ENCODE peak calls at places on chromosomes 2 and 18, in eight cellular contexts. One of them, this sample, is unnamed.

GRCh38 chr2:175282300-175282699 is 100.8 kb upstream of the ATP5MC3 start:
- DNase-seq in fibroblast of lung: peak; percentile 25
- DNase-seq in fibroblast of mammary gland: peak; percentile 47
- DNase-seq in foreskin fibroblast: peak; percentile 6
- DNase-seq in body of pancreas: no peak
- DNase-seq in Calu3: no peak
- DNase-seq in AG04449: no peak
- DNase-seq in psoas muscle: no peak
- DNase-seq in this sample: peak; percentile 0

GRCh38 chr2:113979172-113980128 is 89.6 kb downstream of the ACTR3 start:
- DNase-seq in fibroblast of lung: no peak
- DNase-seq in fibroblast of mammary gland: no peak
- DNase-seq in foreskin fibroblast: no peak
- DNase-seq in body of pancreas: no peak
- DNase-seq in Calu3: no peak
- DNase-seq in AG04449: no peak
- DNase-seq in psoas muscle: no peak
- DNase-seq in this sample: no peak

GRCh38 chr2:201916565-201916964 is 110.2 kb downstream of the CDK15 start:
- DNase-seq in fibroblast of lung: no peak
- DNase-seq in fibroblast of mammary gland: no peak
- DNase-seq in foreskin fibroblast: no peak
- DNase-seq in body of pancreas: no peak
- DNase-seq in Calu3: no peak
- DNase-seq in AG04449: no peak
- DNase-seq in psoas muscle: no peak
- DNase-seq in this sample: no peak

GRCh38 chr2:229163893-229164292 is 107.2 kb downstream of the PID1 start:
- DNase-seq in fibroblast of lung: no peak
- DNase-seq in fibroblast of mammary gland: no peak
- DNase-seq in foreskin fibroblast: no peak
- DNase-seq in body of pancreas: no peak
- DNase-seq in Calu3: no peak
- DNase-seq in AG04449: no peak
- DNase-seq in psoas muscle: no peak
- DNase-seq in this sample: no peak

GRCh38 chr18:3790702-3791101 is 340.7 kb downstream of the TGIF1 start:
- DNase-seq in fibroblast of lung: peak; percentile 94
- DNase-seq in fibroblast of mammary gland: no peak
- DNase-seq in foreskin fibroblast: no peak
- DNase-seq in body of pancreas: no peak
- DNase-seq in Calu3: no peak
- DNase-seq in AG04449: no peak
- DNase-seq in psoas muscle: no peak
- DNase-seq in this sample: no peak

GRCh38 chr2:123953848-123954247 is 71.2 kb upstream of the CNTNAP5 start:
- DNase-seq in fibroblast of lung: peak; percentile 17
- DNase-seq in fibroblast of mammary gland: peak; percentile 54
- DNase-seq in foreskin fibroblast: peak; percentile 9
- DNase-seq in body of pancreas: no peak
- DNase-seq in Calu3: no peak
- DNase-seq in AG04449: no peak
- DNase-seq in psoas muscle: no peak
- DNase-seq in this sample: no peak

GRCh38 chr18:62388855-62389760 is 64.0 kb downstream of the TNFRSF11A start:
- DNase-seq in fibroblast of lung: no peak
- DNase-seq in fibroblast of mammary gland: no peak
- DNase-seq in foreskin fibroblast: no peak
- DNase-seq in body of pancreas: no peak
- DNase-seq in Calu3: no peak
- DNase-seq in AG04449: no peak
- DNase-seq in psoas muscle: no peak
- DNase-seq in this sample: no peak

GRCh38 chr2:240795468-240795867 is 24.6 kb downstream of the KIF1A start:
- DNase-seq in fibroblast of lung: no peak
- DNase-seq in fibroblast of mammary gland: no peak
- DNase-seq in foreskin fibroblast: no peak
- DNase-seq in body of pancreas: no peak
- DNase-seq in Calu3: no peak
- DNase-seq in AG04449: no peak
- DNase-seq in psoas muscle: peak; percentile 10
- DNase-seq in this sample: no peak

GRCh38 chr2:15472133-15472532 is 89.0 kb downstream of the NBAS start:
- DNase-seq in fibroblast of lung: no peak
- DNase-seq in fibroblast of mammary gland: no peak
- DNase-seq in foreskin fibroblast: no peak
- DNase-seq in body of pancreas: no peak
- DNase-seq in Calu3: no peak
- DNase-seq in AG04449: no peak
- DNase-seq in psoas muscle: no peak
- DNase-seq in this sample: no peak

GRCh38 chr2:84393829-84394228 is 65.3 kb downstream of the SUCLG1 start:
- DNase-seq in fibroblast of lung: peak; percentile 48
- DNase-seq in fibroblast of mammary gland: no peak
- DNase-seq in foreskin fibroblast: no peak
- DNase-seq in body of pancreas: no peak
- DNase-seq in Calu3: no peak
- DNase-seq in AG04449: no peak
- DNase-seq in psoas muscle: no peak
- DNase-seq in this sample: no peak

GRCh38 chr2:53381271-53381670 is 386.3 kb upstream of the CHAC2 start:
- DNase-seq in fibroblast of lung: no peak
- DNase-seq in fibroblast of mammary gland: no peak
- DNase-seq in foreskin fibroblast: no peak
- DNase-seq in body of pancreas: no peak
- DNase-seq in Calu3: no peak
- DNase-seq in AG04449: no peak
- DNase-seq in psoas muscle: no peak
- DNase-seq in this sample: no peak

DNA sequence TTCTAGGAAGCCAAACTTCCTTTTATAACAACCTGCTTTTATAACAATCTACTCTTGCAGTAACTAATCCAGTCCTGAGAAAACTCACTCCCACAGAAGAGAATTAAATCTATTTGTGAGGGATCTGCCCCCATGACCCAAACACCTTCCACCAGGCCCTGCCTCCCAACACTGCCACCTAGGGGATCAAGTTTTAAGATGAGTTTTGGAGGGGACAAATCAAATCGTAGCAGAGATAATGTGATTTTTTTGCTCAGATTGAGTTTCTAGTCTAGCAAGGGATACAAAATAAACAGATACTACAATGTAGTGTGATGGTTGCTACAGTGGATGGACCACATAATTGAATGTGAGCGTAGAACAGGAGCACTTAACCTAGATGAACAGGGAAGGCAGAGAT is 52.2 kb downstream of the NCOA1 start:
- DNase-seq in fibroblast of lung: no peak
- DNase-seq in fibroblast of mammary gland: peak; percentile 5
- DNase-seq in foreskin fibroblast: no peak
- DNase-seq in body of pancreas: no peak
- DNase-seq in Calu3: no peak
- DNase-seq in AG04449: no peak
- DNase-seq in psoas muscle: no peak
- DNase-seq in this sample: no peak
- TF ChIP-seq CTCF in fibroblast of lung: peak; percentile 23
- TF ChIP-seq CTCF in fibroblast of mammary gland: peak; percentile 39
- TF ChIP-seq CTCF in foreskin fibroblast: no peak
- TF ChIP-seq CTCF in body of pancreas: no peak
- TF ChIP-seq CTCF in Calu3: no peak
- TF ChIP-seq CTCF in AG04449: no peak
- TF ChIP-seq CTCF in psoas muscle: peak; percentile 3
- TF ChIP-seq CTCF in this sample: no peak

GRCh38 chr18:48542513-48543181 is 3.8 kb downstream of the CTIF start:
- DNase-seq in fibroblast of lung: no peak
- DNase-seq in fibroblast of mammary gland: no peak
- DNase-seq in foreskin fibroblast: no peak
- DNase-seq in body of pancreas: peak; percentile 34
- DNase-seq in Calu3: peak; percentile 17
- DNase-seq in AG04449: no peak
- DNase-seq in psoas muscle: no peak
- DNase-seq in this sample: no peak
- TF ChIP-seq CTCF in fibroblast of lung: no peak
- TF ChIP-seq CTCF in fibroblast of mammary gland: no peak
- TF ChIP-seq CTCF in foreskin fibroblast: no peak
- TF ChIP-seq CTCF in body of pancreas: no peak
- TF ChIP-seq CTCF in Calu3: no peak
- TF ChIP-seq CTCF in AG04449: no peak
- TF ChIP-seq CTCF in psoas muscle: no peak
- TF ChIP-seq CTCF in this sample: no peak

GRCh38 chr2:207320381-207321159 is 154.8 kb upstream of the KLF7 start:
- DNase-seq in fibroblast of lung: no peak
- DNase-seq in fibroblast of mammary gland: peak; percentile 28
- DNase-seq in foreskin fibroblast: no peak
- DNase-seq in body of pancreas: no peak
- DNase-seq in Calu3: no peak
- DNase-seq in AG04449: no peak
- DNase-seq in psoas muscle: no peak
- DNase-seq in this sample: no peak
- TF ChIP-seq CTCF in fibroblast of lung: peak; percentile 14
- TF ChIP-seq CTCF in fibroblast of mammary gland: peak; percentile 11
- TF ChIP-seq CTCF in foreskin fibroblast: no peak
- TF ChIP-seq CTCF in body of pancreas: no peak
- TF ChIP-seq CTCF in Calu3: no peak
- TF ChIP-seq CTCF in AG04449: no peak
- TF ChIP-seq CTCF in psoas muscle: no peak
- TF ChIP-seq CTCF in this sample: no peak

GRCh38 chr2:218009191-218010114 is 6.7 kb upstream of the TNS1 start:
- DNase-seq in fibroblast of lung: no peak
- DNase-seq in fibroblast of mammary gland: no peak
- DNase-seq in foreskin fibroblast: no peak
- DNase-seq in body of pancreas: no peak
- DNase-seq in Calu3: no peak
- DNase-seq in AG04449: no peak
- DNase-seq in psoas muscle: no peak
- DNase-seq in this sample: no peak

GRCh38 chr2:218011641-218012040 is 8.8 kb upstream of the TNS1 start:
- DNase-seq in fibroblast of lung: no peak
- DNase-seq in fibroblast of mammary gland: no peak
- DNase-seq in foreskin fibroblast: no peak
- DNase-seq in body of pancreas: no peak
- DNase-seq in Calu3: no peak
- DNase-seq in AG04449: no peak
- DNase-seq in psoas muscle: no peak
- DNase-seq in this sample: no peak

GRCh38 chr2:218008060-218009040 is 5.6 kb upstream of the TNS1 start:
- DNase-seq in fibroblast of lung: peak; percentile 76
- DNase-seq in fibroblast of mammary gland: peak; percentile 73
- DNase-seq in foreskin fibroblast: no peak
- DNase-seq in body of pancreas: no peak
- DNase-seq in Calu3: no peak
- DNase-seq in AG04449: no peak
- DNase-seq in psoas muscle: no peak
- DNase-seq in this sample: no peak

GRCh38 chr2:218010838-218011616 is 8.2 kb upstream of the TNS1 start:
- DNase-seq in fibroblast of lung: no peak
- DNase-seq in fibroblast of mammary gland: no peak
- DNase-seq in foreskin fibroblast: no peak
- DNase-seq in body of pancreas: no peak
- DNase-seq in Calu3: no peak
- DNase-seq in AG04449: no peak
- DNase-seq in psoas muscle: no peak
- DNase-seq in this sample: no peak

GRCh38 chr2:218010116-218010837 is 7.5 kb upstream of the TNS1 start:
- DNase-seq in fibroblast of lung: peak; percentile 48
- DNase-seq in fibroblast of mammary gland: peak; percentile 50
- DNase-seq in foreskin fibroblast: peak; percentile 50
- DNase-seq in body of pancreas: peak; percentile 76
- DNase-seq in Calu3: peak; percentile 76
- DNase-seq in AG04449: no peak
- DNase-seq in psoas muscle: peak; percentile 65
- DNase-seq in this sample: no peak
- TF ChIP-seq CTCF in fibroblast of lung: peak; percentile 58
- TF ChIP-seq CTCF in fibroblast of mammary gland: peak; percentile 45
- TF ChIP-seq CTCF in foreskin fibroblast: peak; percentile 75
- TF ChIP-seq CTCF in body of pancreas: peak; percentile 64
- TF ChIP-seq CTCF in Calu3: no peak
- TF ChIP-seq CTCF in AG04449: peak; percentile 82
- TF ChIP-seq CTCF in psoas muscle: peak; percentile 55
- TF ChIP-seq CTCF in this sample: peak; percentile 68

GRCh38 chr2:232537079-232537478 is 2.4 kb upstream of the CHRNG start:
- DNase-seq in fibroblast of lung: no peak
- DNase-seq in fibroblast of mammary gland: no peak
- DNase-seq in foreskin fibroblast: no peak
- DNase-seq in body of pancreas: no peak
- DNase-seq in Calu3: no peak
- DNase-seq in AG04449: no peak
- DNase-seq in psoas muscle: no peak
- DNase-seq in this sample: no peak
- TF ChIP-seq CTCF in fibroblast of lung: peak; percentile 31
- TF ChIP-seq CTCF in fibroblast of mammary gland: peak; percentile 28
- TF ChIP-seq CTCF in foreskin fibroblast: peak; percentile 14
- TF ChIP-seq CTCF in body of pancreas: peak; percentile 33
- TF ChIP-seq CTCF in Calu3: no peak
- TF ChIP-seq CTCF in AG04449: peak; percentile 8
- TF ChIP-seq CTCF in psoas muscle: peak; percentile 53
- TF ChIP-seq CTCF in this sample: peak; percentile 4

GRCh38 chr2:23235292-23235691 is 149.7 kb upstream of the KLHL29 start:
- DNase-seq in fibroblast of lung: no peak
- DNase-seq in fibroblast of mammary gland: peak; percentile 30
- DNase-seq in foreskin fibroblast: peak; percentile 1
- DNase-seq in body of pancreas: no peak
- DNase-seq in Calu3: no peak
- DNase-seq in AG04449: no peak
- DNase-seq in psoas muscle: no peak
- DNase-seq in this sample: no peak
- TF ChIP-seq CTCF in fibroblast of lung: no peak
- TF ChIP-seq CTCF in fibroblast of mammary gland: no peak
- TF ChIP-seq CTCF in foreskin fibroblast: no peak
- TF ChIP-seq CTCF in body of pancreas: no peak
- TF ChIP-seq CTCF in Calu3: no peak
- TF ChIP-seq CTCF in AG04449: no peak
- TF ChIP-seq CTCF in psoas muscle: no peak
- TF ChIP-seq CTCF in this sample: no peak